ENCODE peak calls at places on chromosomes 7 and 10, in eight cellular contexts. One of them, this sample, is unnamed.

GRCh38 chr10:61992683-61993629 is 91.5 kb downstream of the ARID5B start:
- DNase-seq in A549: no peak
- DNase-seq in osteoblast: peak; percentile 72
- DNase-seq in neural progenitor cell: no peak
- DNase-seq in SK-N-SH: peak; percentile 23
- DNase-seq in endothelial cell of umbilical vein: peak; percentile 78
- DNase-seq in OCI-LY7: peak; percentile 67
- DNase-seq in DND-41: no peak
- DNase-seq in this sample: no peak

GRCh38 chr10:73889014-73889413 is 14.7 kb upstream of the CAMK2G start:
- DNase-seq in neural progenitor cell: no peak
- DNase-seq in A549: no peak
- DNase-seq in SK-N-SH: no peak
- DNase-seq in OCI-LY7: no peak
- DNase-seq in osteoblast: peak; percentile 65
- DNase-seq in DND-41: no peak
- DNase-seq in endothelial cell of umbilical vein: no peak
- DNase-seq in this sample: peak; percentile 59

GRCh38 chr7:129567377-129567776 is 44.1 kb upstream of the NRF1 start:
- DNase-seq in OCI-LY7: no peak
- DNase-seq in endothelial cell of umbilical vein: no peak
- DNase-seq in A549: no peak
- DNase-seq in neural progenitor cell: no peak
- DNase-seq in osteoblast: no peak
- DNase-seq in DND-41: no peak
- DNase-seq in SK-N-SH: no peak
- DNase-seq in this sample: no peak

GRCh38 chr7:151426486-151426905 is 13.4 kb downstream of the CRYGN start:
- DNase-seq in DND-41: no peak
- DNase-seq in osteoblast: peak; percentile 97
- DNase-seq in endothelial cell of umbilical vein: peak; percentile 47
- DNase-seq in OCI-LY7: no peak
- DNase-seq in SK-N-SH: no peak
- DNase-seq in neural progenitor cell: no peak
- DNase-seq in A549: peak; percentile 77
- DNase-seq in this sample: no peak

GRCh38 chr7:105307163-105307672 is 81.5 kb downstream of the SRPK2 start:
- DNase-seq in SK-N-SH: no peak
- DNase-seq in osteoblast: no peak
- DNase-seq in DND-41: no peak
- DNase-seq in OCI-LY7: no peak
- DNase-seq in A549: no peak
- DNase-seq in neural progenitor cell: no peak
- DNase-seq in endothelial cell of umbilical vein: no peak
- DNase-seq in this sample: no peak

GRCh38 chr7:104841798-104842197 is 172.2 kb upstream of the KMT2E start:
- DNase-seq in SK-N-SH: no peak
- DNase-seq in OCI-LY7: no peak
- DNase-seq in A549: no peak
- DNase-seq in endothelial cell of umbilical vein: no peak
- DNase-seq in DND-41: no peak
- DNase-seq in neural progenitor cell: no peak
- DNase-seq in osteoblast: no peak
- DNase-seq in this sample: no peak

GRCh38 chr10:36880898-36881297 is 244.5 kb upstream of the ANKRD30A start:
- DNase-seq in A549: peak; percentile 6
- DNase-seq in OCI-LY7: peak; percentile 48
- DNase-seq in SK-N-SH: peak; percentile 23
- DNase-seq in osteoblast: no peak
- DNase-seq in endothelial cell of umbilical vein: peak; percentile 20
- DNase-seq in DND-41: no peak
- DNase-seq in neural progenitor cell: peak; percentile 36
- DNase-seq in this sample: no peak

GRCh38 chr7:158617737-158618128 is 30.1 kb upstream of the PTPRN2 start:
- DNase-seq in A549: no peak
- DNase-seq in neural progenitor cell: no peak
- DNase-seq in DND-41: no peak
- DNase-seq in osteoblast: no peak
- DNase-seq in OCI-LY7: no peak
- DNase-seq in SK-N-SH: no peak
- DNase-seq in endothelial cell of umbilical vein: no peak
- DNase-seq in this sample: peak; percentile 75

GRCh38 chr10:25694206-25694933 is 239.7 kb upstream of the MYO3A start:
- DNase-seq in endothelial cell of umbilical vein: no peak
- DNase-seq in OCI-LY7: no peak
- DNase-seq in DND-41: no peak
- DNase-seq in SK-N-SH: no peak
- DNase-seq in neural progenitor cell: no peak
- DNase-seq in A549: no peak
- DNase-seq in osteoblast: no peak
- DNase-seq in this sample: no peak

GRCh38 chr10:23525406-23525805 is 86.5 kb downstream of the OTUD1 start:
- DNase-seq in DND-41: no peak
- DNase-seq in OCI-LY7: peak; percentile 22
- DNase-seq in neural progenitor cell: no peak
- DNase-seq in osteoblast: no peak
- DNase-seq in A549: peak; percentile 4
- DNase-seq in SK-N-SH: peak; percentile 37
- DNase-seq in endothelial cell of umbilical vein: no peak
- DNase-seq in this sample: no peak

GRCh38 chr10:86670290-86670811 is 2.0 kb downstream of the LDB3 start:
- DNase-seq in osteoblast: no peak
- DNase-seq in endothelial cell of umbilical vein: no peak
- DNase-seq in SK-N-SH: no peak
- DNase-seq in OCI-LY7: no peak
- DNase-seq in A549: no peak
- DNase-seq in DND-41: no peak
- DNase-seq in neural progenitor cell: no peak
- DNase-seq in this sample: no peak
- H3K4me2 ChIP-seq in osteoblast: no peak overlapping the region
- H3K4me2 ChIP-seq in endothelial cell of umbilical vein: no peak overlapping the region
- H3K4me2 ChIP-seq in SK-N-SH: no peak overlapping the region
- H3K4me2 ChIP-seq in OCI-LY7: no peak overlapping the region
- H3K4me2 ChIP-seq in A549: no peak overlapping the region
- H3K4me2 ChIP-seq in DND-41: no peak overlapping the region
- H3K4me2 ChIP-seq in neural progenitor cell: no peak overlapping the region
- H3K4me2 ChIP-seq in this sample: no peak overlapping the region

GRCh38 chr7:116528008-116528789 is 3.4 kb downstream of the CAV1 start:
- DNase-seq in OCI-LY7: no peak
- DNase-seq in osteoblast: peak; percentile 97
- DNase-seq in neural progenitor cell: no peak
- DNase-seq in A549: peak; percentile 71
- DNase-seq in SK-N-SH: peak; percentile 21
- DNase-seq in DND-41: no peak
- DNase-seq in endothelial cell of umbilical vein: peak; percentile 92
- DNase-seq in this sample: no peak

GRCh38 chr7:116527521-116527920 is 2.7 kb downstream of the CAV1 start:
- DNase-seq in DND-41: no peak
- DNase-seq in endothelial cell of umbilical vein: peak; percentile 58
- DNase-seq in SK-N-SH: no peak
- DNase-seq in A549: no peak
- DNase-seq in osteoblast: peak; percentile 91
- DNase-seq in neural progenitor cell: no peak
- DNase-seq in OCI-LY7: no peak
- DNase-seq in this sample: no peak

GRCh38 chr7:116532102-116532501 is 7.3 kb downstream of the CAV1 start:
- DNase-seq in A549: no peak
- DNase-seq in DND-41: no peak
- DNase-seq in osteoblast: no peak
- DNase-seq in SK-N-SH: no peak
- DNase-seq in endothelial cell of umbilical vein: no peak
- DNase-seq in OCI-LY7: no peak
- DNase-seq in neural progenitor cell: no peak
- DNase-seq in this sample: no peak

GRCh38 chr7:116529250-116529649 is 4.4 kb downstream of the CAV1 start:
- DNase-seq in SK-N-SH: no peak
- DNase-seq in DND-41: no peak
- DNase-seq in osteoblast: no peak
- DNase-seq in OCI-LY7: no peak
- DNase-seq in endothelial cell of umbilical vein: no peak
- DNase-seq in A549: no peak
- DNase-seq in neural progenitor cell: no peak
- DNase-seq in this sample: no peak

DNA sequence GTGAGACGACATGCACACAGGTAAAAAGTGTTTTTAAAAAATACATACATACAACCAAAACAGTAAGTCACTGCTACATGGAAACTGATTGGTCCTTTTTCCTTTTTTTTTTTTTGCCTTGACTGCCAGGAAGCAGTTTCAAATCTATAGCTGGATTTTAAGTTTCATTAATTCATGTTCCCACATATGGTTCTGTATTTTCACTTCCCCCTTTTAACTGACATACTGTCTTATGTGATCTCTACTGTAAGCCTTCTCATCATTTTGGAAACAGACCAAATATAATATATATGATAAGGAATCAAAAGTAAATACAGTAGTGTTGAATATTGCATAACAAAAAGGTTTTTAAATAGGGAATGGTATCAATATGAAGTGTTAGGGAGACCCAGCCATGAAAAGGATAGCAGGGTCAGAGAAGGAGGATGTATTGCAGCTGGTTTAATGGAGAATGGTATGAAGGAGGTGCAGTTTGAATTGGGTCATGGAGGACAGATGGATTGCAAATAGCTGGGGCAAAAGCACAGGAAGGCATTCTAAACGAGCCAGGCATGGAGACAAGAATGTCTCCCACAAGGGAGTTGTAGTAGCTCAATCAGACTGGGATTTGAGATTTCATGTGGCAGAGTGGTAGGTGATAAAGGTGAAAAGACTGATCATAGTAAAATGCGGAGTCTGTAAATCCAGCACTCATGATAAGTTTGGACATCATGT is 5.4 kb downstream of the CAV1 start:
- DNase-seq in SK-N-SH: no peak
- DNase-seq in A549: no peak
- DNase-seq in endothelial cell of umbilical vein: no peak
- DNase-seq in osteoblast: no peak
- DNase-seq in DND-41: no peak
- DNase-seq in neural progenitor cell: no peak
- DNase-seq in OCI-LY7: no peak
- DNase-seq in this sample: no peak
- H3K4me2 ChIP-seq in SK-N-SH: peak overlapping the region; percentile 90
- H3K4me2 ChIP-seq in A549: peak overlapping the region; percentile 98
- H3K4me2 ChIP-seq in endothelial cell of umbilical vein: peak overlapping the region; percentile 83
- H3K4me2 ChIP-seq in osteoblast: peak overlapping the region; percentile 96
- H3K4me2 ChIP-seq in DND-41: no peak overlapping the region
- H3K4me2 ChIP-seq in neural progenitor cell: no peak overlapping the region
- H3K4me2 ChIP-seq in OCI-LY7: no peak overlapping the region
- H3K4me2 ChIP-seq in this sample: no peak overlapping the region

DNA sequence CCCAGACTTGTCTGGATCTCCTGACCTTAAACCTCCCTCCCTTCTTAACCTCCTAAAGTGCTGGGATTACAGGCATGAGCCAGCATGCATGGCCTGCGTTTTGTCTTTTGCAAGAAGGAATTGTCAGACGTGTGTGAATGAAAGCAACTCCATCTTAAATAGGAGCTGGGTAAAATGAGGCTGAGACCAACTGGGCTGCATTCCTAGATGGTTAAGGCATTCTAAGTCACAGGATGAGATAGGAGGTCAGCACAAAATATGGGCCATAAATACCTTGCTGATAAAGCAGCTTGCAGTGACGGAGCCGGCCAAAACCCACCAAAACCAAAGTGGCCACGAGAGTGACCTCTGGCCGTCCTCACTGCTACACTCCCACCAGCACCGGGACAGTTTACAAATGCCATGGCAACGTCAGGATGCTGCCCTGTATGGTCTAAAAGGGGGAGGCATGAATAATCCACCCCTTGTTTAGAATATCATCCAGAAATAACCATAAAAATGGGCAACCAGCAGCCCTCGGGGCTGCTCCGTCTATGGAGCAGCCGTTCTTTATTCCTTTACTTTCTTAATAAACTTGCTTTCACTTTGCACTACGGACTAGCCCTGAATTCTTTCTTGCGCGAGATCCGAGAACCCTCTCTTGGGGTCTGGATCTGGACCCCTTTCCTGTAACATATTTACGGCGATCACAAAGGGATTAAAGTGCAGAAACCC is 41.2 kb upstream of the SDK1 start:
- DNase-seq in DND-41: no peak
- DNase-seq in neural progenitor cell: no peak
- DNase-seq in endothelial cell of umbilical vein: no peak
- DNase-seq in osteoblast: no peak
- DNase-seq in SK-N-SH: no peak
- DNase-seq in OCI-LY7: no peak
- DNase-seq in A549: no peak
- DNase-seq in this sample: no peak
- H3K4me2 ChIP-seq in DND-41: no peak overlapping the region
- H3K4me2 ChIP-seq in neural progenitor cell: peak overlapping the region; percentile 16
- H3K4me2 ChIP-seq in endothelial cell of umbilical vein: no peak overlapping the region
- H3K4me2 ChIP-seq in osteoblast: peak overlapping the region; percentile 68
- H3K4me2 ChIP-seq in SK-N-SH: no peak overlapping the region
- H3K4me2 ChIP-seq in OCI-LY7: no peak overlapping the region
- H3K4me2 ChIP-seq in A549: peak overlapping the region; percentile 22
- H3K4me2 ChIP-seq in this sample: no peak overlapping the region

GRCh38 chr7:74579800-74580685 is 77.5 kb upstream of the GTF2I start:
- DNase-seq in endothelial cell of umbilical vein: no peak
- DNase-seq in A549: peak; percentile 45
- DNase-seq in neural progenitor cell: no peak
- DNase-seq in SK-N-SH: no peak
- DNase-seq in OCI-LY7: no peak
- DNase-seq in osteoblast: peak; percentile 87
- DNase-seq in DND-41: no peak
- DNase-seq in this sample: no peak
- H3K4me2 ChIP-seq in endothelial cell of umbilical vein: no peak overlapping the region
- H3K4me2 ChIP-seq in A549: peak overlapping the region; percentile 89
- H3K4me2 ChIP-seq in neural progenitor cell: no peak overlapping the region
- H3K4me2 ChIP-seq in SK-N-SH: no peak overlapping the region
- H3K4me2 ChIP-seq in OCI-LY7: no peak overlapping the region
- H3K4me2 ChIP-seq in osteoblast: peak overlapping the region; percentile 63
- H3K4me2 ChIP-seq in DND-41: no peak overlapping the region
- H3K4me2 ChIP-seq in this sample: no peak overlapping the region

DNA sequence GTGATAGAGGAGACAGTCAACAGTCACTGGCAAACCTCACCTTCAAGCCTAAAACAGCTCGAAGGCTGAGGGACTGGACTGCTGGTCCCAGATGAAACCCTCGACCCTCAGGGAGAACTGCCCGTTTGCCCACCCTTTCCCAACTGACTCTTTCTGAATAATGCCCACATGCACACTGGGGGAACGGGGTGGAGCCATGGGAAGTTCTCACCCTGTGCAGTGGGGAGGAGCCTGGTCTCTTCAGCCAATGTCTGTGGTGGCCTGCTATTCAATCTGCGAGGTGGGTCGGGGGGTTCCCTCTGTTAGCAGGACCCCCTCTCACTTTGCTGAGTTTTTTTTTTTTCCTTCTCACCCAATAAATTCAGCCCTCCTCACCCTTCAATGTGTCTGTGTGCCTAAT is 14.5 kb downstream of the TOMM7 start:
- DNase-seq in DND-41: no peak
- DNase-seq in A549: no peak
- DNase-seq in osteoblast: no peak
- DNase-seq in OCI-LY7: no peak
- DNase-seq in SK-N-SH: no peak
- DNase-seq in endothelial cell of umbilical vein: no peak
- DNase-seq in neural progenitor cell: no peak
- DNase-seq in this sample: no peak
- H3K4me2 ChIP-seq in DND-41: no peak overlapping the region
- H3K4me2 ChIP-seq in A549: no peak overlapping the region
- H3K4me2 ChIP-seq in osteoblast: no peak overlapping the region
- H3K4me2 ChIP-seq in OCI-LY7: no peak overlapping the region
- H3K4me2 ChIP-seq in SK-N-SH: no peak overlapping the region
- H3K4me2 ChIP-seq in endothelial cell of umbilical vein: no peak overlapping the region
- H3K4me2 ChIP-seq in neural progenitor cell: no peak overlapping the region
- H3K4me2 ChIP-seq in this sample: no peak overlapping the region

This sample was measured in H9.